ENCODE peak calls at places on chromosomes 4 and X, in ten cellular contexts. U is fibroblast of lung, Y is GM23248, R is Karpas-422, L is MM.1S, T is mammary epithelial cell, G is neural progenitor cell, O is keratinocyte, E is HCT116, Q is K562. A is an unnamed sample. For H3K4me1 and H3K36me3, the result is how much of the 10 kb centered on the place peaks cover.

GRCh38 chrX:114800719-114801118 is 216.7 kb downstream of the IL13RA2 start:
- DNase-seq in G (no peak), T (peak), Q (peak), O (no peak), R (no peak), E (peak), Y (peak), L (no peak), U (peak), A (no peak)

GRCh38 chrX:132025085-132025484 is 2.0 kb downstream of the STK26 start:
- DNase-seq in L (no peak), Y (no peak), T (no peak), U (no peak), Q (no peak), E (no peak), G (peak), R (no peak), O (no peak), A (peak)

GRCh38 chrX:42247241-42247640 is 323.9 kb upstream of the CASK start:
- DNase-seq in L (no peak), Q (no peak), G (no peak), E (no peak), U (peak), R (no peak), T (no peak), Y (peak), O (no peak), A (no peak)

GRCh38 chrX:132751043-132751690 is 207.3 kb downstream of the HS6ST2 start:
- DNase-seq in L (peak), Q (no peak), Y (no peak), G (no peak), R (no peak), T (no peak), E (no peak), U (no peak), O (no peak), A (peak)

GRCh38 chrX:120522820-120523219 is 37.9 kb downstream of the CUL4B start:
- DNase-seq in Y (no peak), E (no peak), U (no peak), Q (no peak), O (no peak), G (no peak), T (no peak), L (no peak), R (no peak), A (no peak)

GRCh38 chr4:128823025-128823661 is 13.6 kb downstream of the JADE1 start:
- DNase-seq in U (peak), R (no peak), O (peak), Q (no peak), T (peak), L (no peak), E (peak), G (no peak), Y (peak), A (no peak)

GRCh38 chr4:89298788-89299152 is 8.8 kb downstream of the GPRIN3 start:
- DNase-seq in E (no peak), U (peak), G (no peak), Y (peak), T (peak), O (no peak), L (peak), Q (no peak), R (peak), A (peak)

GRCh38 chr4:18051281-18051680 is 29.7 kb upstream of the LCORL start:
- DNase-seq in Q (no peak), Y (peak), E (no peak), R (no peak), T (peak), G (no peak), U (no peak), O (no peak), L (no peak), A (no peak)

GRCh38 chrX:49072712-49073095 is 1.1 kb downstream of the PRAF2 start:
- DNase-seq in Y (peak), T (no peak), L (no peak), Q (no peak), O (no peak), G (no peak), E (no peak), R (no peak), U (no peak), A (no peak)

GRCh38 chrX:152220612-152221011 is 82.2 kb upstream of the MAGEA10 start:
- DNase-seq in G (no peak), Y (peak), R (no peak), L (no peak), T (peak), O (peak), Q (no peak), E (no peak), U (peak), A (no peak)

GRCh38 chr4:28225005-28225404 is 1364.4 kb downstream of the STIM2 start:
- DNase-seq in Q (no peak), L (peak), T (peak), O (no peak), G (peak), E (peak), U (peak), R (peak), Y (peak), A (no peak)

GRCh38 chr4:107379054-107379869 is 340.8 kb downstream of the PAPSS1 start:
- DNase-seq in L (no peak), U (peak), T (peak), R (no peak), Y (peak), E (no peak), O (no peak), Q (no peak), G (no peak), A (no peak)

GRCh38 chr4:75729836-75730235 is 5.5 kb downstream of the USO1 start:
- DNase-seq in G (no peak), Q (no peak), R (no peak), E (no peak), O (no peak), U (no peak), L (no peak), Y (no peak), T (no peak), A (no peak)

GRCh38 chr4:7783560-7783959 is 156.1 kb downstream of the AFAP1 start:
- DNase-seq in G (no peak), T (no peak), R (no peak), Y (no peak), U (no peak), Q (no peak), E (no peak), O (no peak), L (no peak), A (no peak)

GRCh38 chr4:185237185-185237584 is 27.8 kb downstream of the SNX25 start:
- DNase-seq in L (no peak), G (no peak), Q (no peak), E (no peak), U (no peak), Y (no peak), O (no peak), R (no peak), T (no peak), A (no peak)

GRCh38 chrX:103503853-103504207 is 15.5 kb downstream of the RAB40A start:
- DNase-seq in L (no peak), R (no peak), U (no peak), Q (no peak), Y (no peak), T (no peak), G (no peak), E (no peak), O (no peak), A (no peak)

GRCh38 chr4:78656968-78657445 is 105.4 kb downstream of the ANXA3 start:
- DNase-seq in E (no peak), R (no peak), G (no peak), T (no peak), U (peak), Y (no peak), Q (peak), O (no peak), L (peak), A (peak)

GRCh38 chrX:53356186-53356585 is 66.3 kb downstream of the SMC1A start:
- DNase-seq in G (peak), E (no peak), U (no peak), R (peak), L (no peak), T (peak), Q (peak), Y (peak), O (no peak), A (no peak)

GRCh38 chr4:99062120-99062519 is 26.5 kb downstream of the ADH5 start:
- DNase-seq in L (no peak), E (no peak), Q (no peak), T (no peak), Y (peak), O (no peak), U (peak), R (no peak), G (no peak), A (no peak)

GRCh38 chrX:45807572-45808425 is 607.1 kb upstream of the DIPK2B start:
- DNase-seq in E (no peak), Y (peak), L (no peak), O (no peak), G (peak), T (peak), Q (no peak), U (peak), R (no peak), A (peak)

GRCh38 chr4:85842540-85842939 is 367.6 kb downstream of the ARHGAP24 start:
- DNase-seq in G (no peak), Y (peak), T (no peak), L (no peak), U (peak), R (no peak), E (no peak), O (no peak), Q (no peak), A (peak)

GRCh38 chr4:86834901-86835300 is 14.3 kb downstream of the SLC10A6 start:
- DNase-seq in U (peak), O (no peak), Q (no peak), T (peak), L (no peak), G (no peak), Y (peak), R (no peak), E (no peak), A (no peak)

GRCh38 chrX:64843224-64843623 is 133.0 kb downstream of the ZC4H2 start:
- DNase-seq in Q (no peak), U (no peak), Y (no peak), T (no peak), R (no peak), G (no peak), O (no peak), E (no peak), L (peak), A (no peak)

GRCh38 chrX:130378008-130378669 is 7.3 kb downstream of the GPR119 start:
- DNase-seq in Y (no peak), U (no peak), T (no peak), G (no peak), O (no peak), Q (no peak), L (no peak), R (no peak), E (no peak), A (no peak)

GRCh38 chr4:37223732-37224131 is 20.8 kb upstream of the NWD2 start:
- DNase-seq in U (no peak), T (no peak), Q (no peak), L (no peak), E (no peak), Y (no peak), G (no peak), R (no peak), O (no peak), A (no peak)

GRCh38 chr4:174496631-174497442 is 25.5 kb downstream of the HPGD start:
- DNase-seq in E (no peak), O (no peak), L (no peak), T (no peak), U (no peak), G (no peak), R (no peak), Y (no peak), Q (no peak), A (no peak)

GRCh38 chr4:124890522-124890921 is 178.0 kb upstream of the ANKRD50 start:
- DNase-seq in Q (no peak), E (no peak), L (no peak), Y (peak), U (peak), T (no peak), G (no peak), O (no peak), R (no peak), A (no peak)

GRCh38 chrX:110163488-110163887 is 154.4 kb downstream of the AMMECR1 start:
- DNase-seq in R (no peak), Y (no peak), O (no peak), U (peak), E (no peak), Q (no peak), L (no peak), G (no peak), T (no peak), A (no peak)

GRCh38 chrX:75038925-75039324 is 113.7 kb upstream of the NEXMIF start:
- DNase-seq in E (peak), O (no peak), G (peak), Y (peak), L (no peak), Q (no peak), R (peak), T (peak), U (peak), A (peak)

GRCh38 chr4:117400039-117400835 is 314.9 kb upstream of the TRAM1L1 start:
- DNase-seq in R (no peak), T (peak), G (no peak), U (peak), L (no peak), O (peak), Q (no peak), E (peak), Y (peak), A (no peak)

GRCh38 chr4:17468638-17469221 is 43.2 kb downstream of the QDPR start:
- DNase-seq in Y (peak), U (peak), O (no peak), Q (peak), E (peak), R (no peak), T (no peak), L (peak), G (peak), A (no peak)

GRCh38 chr4:73816814-73817213 is 19.7 kb upstream of the CXCL6 start:
- DNase-seq in T (peak), R (no peak), U (peak), L (peak), E (no peak), G (no peak), Y (peak), Q (no peak), O (no peak), A (no peak)

GRCh38 chr4:186297013-186297645 is 31.1 kb downstream of the F11 start:
- DNase-seq in Y (peak), G (peak), Q (peak), T (peak), E (peak), L (peak), R (peak), O (no peak), U (peak), A (no peak)

GRCh38 chr4:186296481-186296880 is 30.5 kb downstream of the F11 start:
- DNase-seq in Q (no peak), T (no peak), L (no peak), R (no peak), G (no peak), U (no peak), O (no peak), Y (no peak), E (no peak), A (no peak)

GRCh38 chr4:186291256-186291890 is 25.4 kb downstream of the F11 start:
- DNase-seq in O (no peak), Y (no peak), Q (no peak), L (no peak), E (no peak), R (no peak), T (no peak), G (no peak), U (no peak), A (no peak)

GRCh38 chr4:186298034-186298647 is 32.2 kb downstream of the F11 start:
- DNase-seq in R (no peak), T (no peak), U (no peak), L (no peak), Y (no peak), G (peak), Q (no peak), E (no peak), O (no peak), A (no peak)

DNA sequence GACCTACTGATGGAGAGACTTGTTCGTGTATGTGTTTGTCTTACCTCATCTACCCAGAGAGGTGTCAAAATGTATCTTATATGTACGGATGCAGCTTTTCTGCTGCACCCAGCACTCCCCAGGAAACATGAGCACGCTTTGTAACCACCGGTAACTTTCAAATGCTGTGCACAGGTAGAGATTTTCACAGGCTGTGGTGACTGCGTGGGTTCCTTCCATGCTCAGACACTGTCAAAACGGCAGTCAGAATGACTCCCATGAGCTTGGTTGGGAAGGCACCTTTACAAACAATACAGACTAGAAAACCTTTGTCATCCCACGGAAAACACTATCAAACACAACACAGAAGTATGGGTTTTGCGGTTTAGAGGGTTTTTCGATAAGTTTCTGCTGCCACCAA is 28.2 kb downstream of the F11 start:
- DNase-seq in E (no peak), G (no peak), O (no peak), U (no peak), Y (no peak), T (no peak), Q (no peak), L (no peak), R (no peak), A (no peak)
- H3K4me2 ChIP-seq in E (no peak), G (no peak), O (no peak), U (no peak), Y (no peak), T (no peak), Q (no peak), L (no peak), R (no peak), A (no peak)

DNA sequence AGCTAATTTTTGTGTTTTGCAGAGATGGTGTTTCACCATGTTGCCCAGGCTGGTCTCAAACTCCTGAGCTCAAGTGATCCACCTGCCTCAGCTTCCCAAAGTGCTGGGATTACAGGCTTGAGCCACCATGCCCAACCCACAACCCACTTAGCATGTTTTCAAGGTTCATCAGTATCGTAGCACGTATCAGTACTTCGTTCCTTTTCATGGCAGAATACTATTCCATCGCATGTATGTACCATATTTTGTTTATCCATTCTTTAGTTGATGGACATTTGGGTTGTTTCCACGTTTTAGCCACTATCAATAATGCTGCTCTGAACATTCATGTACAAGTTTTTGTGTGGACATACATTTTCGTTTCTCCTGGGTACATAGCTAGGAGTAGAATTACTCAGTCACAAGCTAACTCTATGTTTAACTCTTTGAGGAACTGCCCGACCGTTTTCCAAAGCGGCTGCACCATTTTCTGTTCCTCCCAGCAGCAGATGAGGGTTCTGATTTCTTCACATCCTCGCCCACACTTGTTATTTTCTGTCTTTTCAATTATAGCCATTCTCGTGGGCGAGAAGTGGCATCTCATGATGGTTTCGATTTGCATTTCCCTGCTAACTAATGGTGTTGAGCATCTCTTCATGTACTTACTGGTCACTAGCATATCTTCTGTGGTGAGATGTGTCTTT is 32.5 kb downstream of the MAN2B2 start:
- DNase-seq in R (no peak), E (no peak), T (no peak), L (no peak), O (no peak), Q (no peak), G (no peak), Y (no peak), U (no peak), A (no peak)
- H3K4me1 ChIP-seq in R (under half), E (under half), T (under half), L (under half), O (under half), Q (under half), G (under half), Y (under half), U (under half), A (under half)

GRCh38 chr4:118811008-118811764 is 24.7 kb downstream of the SEC24D start:
- DNase-seq in O (no peak), R (no peak), T (no peak), E (no peak), G (no peak), U (peak), L (no peak), Q (no peak), Y (peak), A (no peak)

GRCh38 chr4:118803253-118803652 is 32.7 kb downstream of the SEC24D start:
- DNase-seq in E (no peak), O (no peak), R (no peak), L (no peak), Q (no peak), U (no peak), Y (no peak), T (no peak), G (no peak), A (no peak)

GRCh38 chr4:118801895-118802575 is 33.9 kb downstream of the SEC24D start:
- DNase-seq in G (no peak), E (no peak), O (no peak), T (no peak), Y (peak), L (no peak), Q (no peak), R (no peak), U (no peak), A (no peak)

GRCh38 chr4:118811832-118812231 is 24.1 kb downstream of the SEC24D start:
- DNase-seq in E (no peak), U (no peak), O (no peak), G (no peak), Q (no peak), R (no peak), L (no peak), T (no peak), Y (no peak), A (no peak)

GRCh38 chr4:118807659-118808058 is 28.3 kb downstream of the SEC24D start:
- DNase-seq in U (no peak), O (no peak), E (no peak), G (no peak), L (no peak), Y (no peak), Q (no peak), T (no peak), R (no peak), A (no peak)
- H3K36me3 ChIP-seq in U (under half), O (under half), E (under half), G (under half), L (under half), Y (half or more), Q (under half), T (under half), R (half or more), A (half or more)

GRCh38 chrX:112051546-112051945 is 31.0 kb downstream of the TRPC5 start:
- DNase-seq in Y (no peak), R (no peak), Q (no peak), U (no peak), L (peak), E (no peak), G (no peak), T (no peak), O (no peak), A (no peak)
- H3K4me2 ChIP-seq in Y (no peak), R (no peak), Q (no peak), U (no peak), L (peak), E (no peak), G (no peak), T (no peak), O (no peak), A (no peak)

GRCh38 chr4:24405926-24406325 is 178.4 kb downstream of the DHX15 start:
- DNase-seq in Q (no peak), Y (no peak), G (no peak), U (no peak), R (no peak), T (no peak), L (no peak), O (no peak), E (no peak), A (no peak)
- H3K4me1 ChIP-seq in Q (under half), Y (under half), G (under half), U (under half), R (under half), T (under half), L (under half), O (under half), E (under half), A (under half)

DNA sequence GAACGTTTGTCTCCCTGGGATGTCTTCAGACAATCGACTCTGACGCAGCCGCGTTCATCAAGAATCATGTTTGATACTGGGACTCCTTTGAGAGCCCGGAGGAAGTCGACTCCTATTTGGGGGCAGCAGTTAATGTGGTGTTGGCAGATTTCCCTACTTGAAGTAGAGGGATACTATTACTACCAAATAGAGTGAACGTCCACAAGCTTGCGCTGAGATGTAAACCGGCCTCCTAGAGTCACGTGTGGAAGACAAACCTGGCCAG is 18.7 kb downstream of the PIGG start:
- DNase-seq in Y (no peak), G (no peak), U (no peak), R (no peak), E (no peak), O (no peak), T (no peak), Q (no peak), L (no peak), A (no peak)
- H3K36me3 ChIP-seq in Y (under half), G (under half), U (under half), R (under half), E (under half), O (under half), T (under half), Q (half or more), L (under half), A (half or more)

GRCh38 chr4:48129307-48130014 is 4.6 kb downstream of the TXK start:
- DNase-seq in O (no peak), Y (no peak), R (no peak), U (no peak), G (no peak), Q (peak), T (no peak), E (no peak), L (no peak), A (no peak)
- H3K4me2 ChIP-seq in O (no peak), Y (no peak), R (no peak), U (no peak), G (no peak), Q (no peak), T (no peak), E (peak), L (peak), A (no peak)